ENCODE peak calls at places on chromosomes 2 and 18, in four cellular contexts. One of them, this sample, is unnamed.
A peak's percentile ranks its signal among the peaks of the same experiment; 100 is the strongest.

GRCh38 chr2:25068193-25068592 is 26.3 kb downstream of the EFR3B start:
- DNase-seq in tibial nerve: no peak
- DNase-seq in GM12878: no peak
- DNase-seq in A549: no peak
- DNase-seq in this sample: no peak

GRCh38 chr2:85938456-85938855 is 49.7 kb upstream of the ST3GAL5 start:
- DNase-seq in tibial nerve: no peak
- DNase-seq in GM12878: no peak
- DNase-seq in A549: no peak
- DNase-seq in this sample: no peak

GRCh38 chr2:160365691-160366367 is 127.8 kb downstream of the RBMS1 start:
- DNase-seq in tibial nerve: peak; percentile 71
- DNase-seq in GM12878: no peak
- DNase-seq in A549: no peak
- DNase-seq in this sample: peak; percentile 45

GRCh38 chr2:217289909-217290283 is 430.0 kb upstream of the TNP1 start:
- DNase-seq in tibial nerve: no peak
- DNase-seq in GM12878: no peak
- DNase-seq in A549: no peak
- DNase-seq in this sample: no peak

GRCh38 chr2:21413082-21413481 is 289.3 kb downstream of the TDRD15 start:
- DNase-seq in tibial nerve: no peak
- DNase-seq in GM12878: no peak
- DNase-seq in A549: no peak
- DNase-seq in this sample: no peak

GRCh38 chr2:113012436-113013335 is 7.4 kb downstream of the IL36A start:
- DNase-seq in tibial nerve: no peak
- DNase-seq in GM12878: no peak
- DNase-seq in A549: peak; percentile 85
- DNase-seq in this sample: no peak

GRCh38 chr2:28292491-28292890 is 100.2 kb upstream of the FOSL2 start:
- DNase-seq in tibial nerve: no peak
- DNase-seq in GM12878: no peak
- DNase-seq in A549: no peak
- DNase-seq in this sample: no peak

GRCh38 chr2:58540680-58541079 is 299.6 kb upstream of the FANCL start:
- DNase-seq in tibial nerve: no peak
- DNase-seq in GM12878: no peak
- DNase-seq in A549: no peak
- DNase-seq in this sample: no peak

GRCh38 chr18:21448301-21448700 is 152.2 kb downstream of the ESCO1 start:
- DNase-seq in tibial nerve: no peak
- DNase-seq in GM12878: no peak
- DNase-seq in A549: no peak
- DNase-seq in this sample: no peak

GRCh38 chr2:181574321-181574720 is 82.6 kb downstream of the CERKL start:
- DNase-seq in tibial nerve: no peak
- DNase-seq in GM12878: no peak
- DNase-seq in A549: no peak
- DNase-seq in this sample: no peak

GRCh38 chr2:100535850-100536249 is 26.9 kb upstream of the PDCL3 start:
- DNase-seq in tibial nerve: no peak
- DNase-seq in GM12878: no peak
- DNase-seq in A549: no peak
- DNase-seq in this sample: no peak

GRCh38 chr18:45164551-45164950 is 450.7 kb upstream of the SLC14A2 start:
- DNase-seq in tibial nerve: no peak
- DNase-seq in GM12878: no peak
- DNase-seq in A549: no peak
- DNase-seq in this sample: no peak

GRCh38 chr2:106282816-106283215 is 88.7 kb upstream of the UXS1 start:
- DNase-seq in tibial nerve: no peak
- DNase-seq in GM12878: no peak
- DNase-seq in A549: no peak
- DNase-seq in this sample: no peak

GRCh38 chr2:223950448-223951347 is 5.6 kb upstream of the WDFY1 start:
- DNase-seq in tibial nerve: no peak
- DNase-seq in GM12878: no peak
- DNase-seq in A549: no peak
- DNase-seq in this sample: no peak

GRCh38 chr18:35713545-35713944 is 132.0 kb downstream of the GALNT1 start:
- DNase-seq in tibial nerve: no peak
- DNase-seq in GM12878: no peak
- DNase-seq in A549: no peak
- DNase-seq in this sample: no peak

GRCh38 chr2:208820289-208820688 is 413.7 kb downstream of the PTH2R start:
- DNase-seq in tibial nerve: no peak
- DNase-seq in GM12878: no peak
- DNase-seq in A549: peak; percentile 12
- DNase-seq in this sample: no peak

GRCh38 chr2:96739051-96739632 is 722 bp downstream of the LMAN2L start:
- DNase-seq in tibial nerve: no peak
- DNase-seq in GM12878: no peak
- DNase-seq in A549: no peak
- DNase-seq in this sample: no peak

GRCh38 chr2:210215120-210215519 is 10.1 kb downstream of the ACADL start:
- DNase-seq in tibial nerve: no peak
- DNase-seq in GM12878: no peak
- DNase-seq in A549: no peak
- DNase-seq in this sample: no peak

GRCh38 chr18:62999392-62999791 is 284.1 kb downstream of the PHLPP1 start:
- DNase-seq in tibial nerve: peak; percentile 79
- DNase-seq in GM12878: no peak
- DNase-seq in A549: peak; percentile 9
- DNase-seq in this sample: peak; percentile 90
- TF ChIP-seq EP300 in tibial nerve: peak; percentile 87
- TF ChIP-seq EP300 in GM12878: no peak
- TF ChIP-seq EP300 in A549: no peak
- TF ChIP-seq EP300 in this sample: no peak

GRCh38 chr2:203934711-203935438 is 1.7 kb upstream of the ICOS start:
- DNase-seq in tibial nerve: no peak
- DNase-seq in GM12878: no peak
- DNase-seq in A549: no peak
- DNase-seq in this sample: no peak

GRCh38 chr2:203935568-203935967 is 995 bp upstream of the ICOS start:
- DNase-seq in tibial nerve: no peak
- DNase-seq in GM12878: no peak
- DNase-seq in A549: no peak
- DNase-seq in this sample: no peak

GRCh38 chr2:203936535-203936934 is at the start of gene ICOS:
- DNase-seq in tibial nerve: no peak
- DNase-seq in GM12878: no peak
- DNase-seq in A549: no peak
- DNase-seq in this sample: no peak

GRCh38 chr2:203934006-203934632 is 2.4 kb upstream of the ICOS start:
- DNase-seq in tibial nerve: no peak
- DNase-seq in GM12878: no peak
- DNase-seq in A549: no peak
- DNase-seq in this sample: no peak

GRCh38 chr2:203936949-203937348 is 386 bp downstream of the ICOS start:
- DNase-seq in tibial nerve: no peak
- DNase-seq in GM12878: no peak
- DNase-seq in A549: no peak
- DNase-seq in this sample: no peak
- H3K4me3 ChIP-seq in tibial nerve: no peak overlapping the region
- H3K4me3 ChIP-seq in GM12878: no peak overlapping the region
- H3K4me3 ChIP-seq in A549: no peak overlapping the region
- H3K4me3 ChIP-seq in this sample: no peak overlapping the region

GRCh38 chr18:74497308-74497640 is 1.1 kb downstream of the CNDP2 start:
- DNase-seq in tibial nerve: no peak
- DNase-seq in GM12878: no peak
- DNase-seq in A549: no peak
- DNase-seq in this sample: no peak

GRCh38 chr18:74494514-74494913 is 1.6 kb upstream of the CNDP2 start:
- DNase-seq in tibial nerve: no peak
- DNase-seq in GM12878: no peak
- DNase-seq in A549: no peak
- DNase-seq in this sample: no peak

GRCh38 chr18:74496508-74497307 is 545 bp downstream of the CNDP2 start:
- DNase-seq in tibial nerve: peak; percentile 13
- DNase-seq in GM12878: no peak
- DNase-seq in A549: peak; percentile 51
- DNase-seq in this sample: no peak

GRCh38 chr18:74497778-74498177 is 1.6 kb downstream of the CNDP2 start:
- DNase-seq in tibial nerve: no peak
- DNase-seq in GM12878: no peak
- DNase-seq in A549: no peak
- DNase-seq in this sample: no peak

GRCh38 chr18:74495581-74496507 is at the start of gene CNDP2:
- DNase-seq in tibial nerve: peak; percentile 100
- DNase-seq in GM12878: peak; percentile 96
- DNase-seq in A549: peak; percentile 97
- DNase-seq in this sample: peak; percentile 100
- TF ChIP-seq EP300 in tibial nerve: peak; percentile 92
- TF ChIP-seq EP300 in GM12878: no peak
- TF ChIP-seq EP300 in A549: no peak
- TF ChIP-seq EP300 in this sample: peak; percentile 11

DNA sequence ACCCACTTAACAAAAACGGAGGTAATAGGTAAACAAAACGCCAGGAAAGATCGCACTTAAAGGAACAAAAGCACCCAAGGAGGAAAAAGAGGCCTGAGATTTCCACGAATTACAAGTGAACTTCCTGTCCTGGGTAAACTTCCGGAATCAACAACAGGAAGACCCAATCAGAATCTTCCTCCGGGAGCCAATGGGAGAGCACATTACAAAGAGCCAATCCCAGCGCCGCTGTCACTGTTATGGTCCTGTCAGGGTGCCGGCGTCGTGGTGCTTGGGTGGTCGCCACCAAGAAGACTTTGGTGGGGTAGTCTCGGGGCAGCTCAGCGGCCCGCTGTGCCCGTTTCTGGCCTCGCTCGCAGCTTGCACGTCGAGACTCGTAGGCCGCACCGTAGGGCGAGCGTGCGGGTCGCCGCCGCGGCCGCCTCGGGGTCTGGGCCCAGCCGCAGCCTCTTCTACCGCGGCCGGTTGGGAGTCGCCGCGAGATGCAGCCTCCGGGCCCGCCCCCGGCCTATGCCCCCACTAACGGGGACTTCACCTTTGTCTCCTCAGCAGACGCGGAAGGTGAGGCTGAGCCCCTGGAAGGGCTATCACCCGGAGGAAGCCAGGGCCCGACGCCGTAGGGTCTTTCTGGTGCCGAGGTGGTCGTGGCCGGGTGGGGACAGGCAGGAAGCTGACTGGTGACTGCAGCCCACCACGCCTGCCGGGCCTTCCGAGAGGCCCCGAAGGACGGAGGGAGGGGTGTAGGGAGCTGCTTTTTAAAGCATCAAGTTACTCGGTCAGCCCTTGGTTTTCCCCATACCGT is at the start of gene YIPF4:
- DNase-seq in tibial nerve: peak; percentile 98
- DNase-seq in GM12878: peak; percentile 90
- DNase-seq in A549: peak; percentile 95
- DNase-seq in this sample: peak; percentile 80
- H3K4me3 ChIP-seq in tibial nerve: peak within 1 kb of the TSS; percentile 93
- H3K4me3 ChIP-seq in GM12878: peak within 1 kb of the TSS; percentile 87
- H3K4me3 ChIP-seq in A549: peak within 1 kb of the TSS; percentile 94
- H3K4me3 ChIP-seq in this sample: peak within 1 kb of the TSS; percentile 98

DNA sequence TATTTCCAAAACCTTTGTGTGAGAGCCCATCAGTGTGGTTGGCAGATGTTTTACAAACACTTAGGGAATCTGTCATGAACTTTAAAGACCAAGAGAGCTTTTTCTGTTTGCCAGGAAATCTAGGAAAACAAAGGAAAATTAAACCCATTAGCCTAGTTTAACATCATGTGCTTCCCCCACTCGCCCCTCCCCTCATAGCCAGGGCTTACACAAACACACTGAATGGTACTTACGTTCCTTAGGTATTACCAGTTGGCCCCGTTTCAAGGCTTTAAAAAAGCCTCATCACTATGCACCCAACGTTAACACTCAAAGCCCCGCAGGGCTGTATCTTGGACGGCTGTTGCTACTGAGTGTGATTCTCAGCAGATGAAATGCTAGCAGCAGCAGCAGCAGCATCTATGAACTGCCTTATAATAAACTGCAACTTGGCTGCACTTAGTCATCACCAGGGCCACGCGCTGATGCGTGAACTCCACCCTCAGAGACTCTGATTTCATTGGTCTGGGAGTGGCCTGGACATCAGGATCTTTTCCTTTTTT is 20.1 kb upstream of the TTC39C start:
- DNase-seq in tibial nerve: peak; percentile 21
- DNase-seq in GM12878: no peak
- DNase-seq in A549: peak; percentile 44
- DNase-seq in this sample: peak; percentile 42
- TF ChIP-seq EP300 in tibial nerve: peak; percentile 11
- TF ChIP-seq EP300 in GM12878: no peak
- TF ChIP-seq EP300 in A549: no peak
- TF ChIP-seq EP300 in this sample: no peak

GRCh38 chr2:26298286-26298637 is 47.7 kb upstream of the SELENOI start:
- DNase-seq in tibial nerve: no peak
- DNase-seq in GM12878: no peak
- DNase-seq in A549: no peak
- DNase-seq in this sample: no peak

GRCh38 chr2:26298638-26299393 is 47.1 kb upstream of the SELENOI start:
- DNase-seq in tibial nerve: peak; percentile 45
- DNase-seq in GM12878: peak; percentile 9
- DNase-seq in A549: no peak
- DNase-seq in this sample: peak; percentile 48

GRCh38 chr2:26299488-26300092 is 46.4 kb upstream of the SELENOI start:
- DNase-seq in tibial nerve: peak; percentile 20
- DNase-seq in GM12878: peak; percentile 12
- DNase-seq in A549: no peak
- DNase-seq in this sample: peak; percentile 48

GRCh38 chr2:26302846-26303245 is 43.1 kb upstream of the SELENOI start:
- DNase-seq in tibial nerve: no peak
- DNase-seq in GM12878: no peak
- DNase-seq in A549: no peak
- DNase-seq in this sample: no peak

GRCh38 chr2:26300234-26300641 is 45.7 kb upstream of the SELENOI start:
- DNase-seq in tibial nerve: peak; percentile 13
- DNase-seq in GM12878: no peak
- DNase-seq in A549: no peak
- DNase-seq in this sample: no peak
- H3K4me3 ChIP-seq in tibial nerve: peak overlapping the region; percentile 63
- H3K4me3 ChIP-seq in GM12878: no peak overlapping the region
- H3K4me3 ChIP-seq in A549: no peak overlapping the region
- H3K4me3 ChIP-seq in this sample: peak overlapping the region; percentile 52

DNA sequence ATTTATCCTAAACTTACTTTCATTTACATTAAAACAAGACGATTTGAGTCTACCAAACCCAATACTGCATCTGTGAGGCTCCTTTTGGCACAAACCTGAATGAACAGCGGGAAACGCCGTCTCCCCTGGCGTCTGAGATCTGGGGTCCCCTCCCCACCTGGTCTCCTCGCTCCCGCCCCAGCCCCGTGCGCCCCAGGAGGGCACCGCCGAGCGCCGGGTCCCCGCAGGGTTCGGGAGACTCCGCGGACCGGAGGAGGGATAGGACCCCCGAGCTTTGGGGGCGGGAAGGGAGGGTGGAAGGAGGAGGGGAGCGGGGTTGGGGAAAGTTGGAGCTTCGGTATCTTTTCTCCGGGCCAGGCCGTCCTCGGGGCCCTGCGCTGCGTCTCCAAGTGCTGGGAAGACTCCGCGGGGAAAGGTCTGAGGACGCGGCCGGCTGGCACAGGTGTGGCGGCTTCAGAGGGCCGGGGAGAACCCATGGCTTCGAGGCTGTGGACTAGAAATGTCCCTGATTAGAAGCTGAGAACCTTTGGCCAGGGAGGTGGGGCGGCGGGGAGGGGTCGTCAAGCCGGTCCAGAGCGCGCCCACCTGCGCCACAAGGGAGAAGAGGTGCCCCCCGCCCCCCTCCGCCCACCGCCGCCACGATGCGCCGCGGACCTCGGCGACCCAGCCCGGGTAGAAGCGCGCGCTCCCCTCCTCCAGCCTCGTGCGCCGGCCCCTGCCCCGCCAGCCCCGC is 589 bp upstream of the SNTG2 start:
- DNase-seq in tibial nerve: peak; percentile 4
- DNase-seq in GM12878: no peak
- DNase-seq in A549: no peak
- DNase-seq in this sample: no peak
- TF ChIP-seq EP300 in tibial nerve: no peak
- TF ChIP-seq EP300 in GM12878: no peak
- TF ChIP-seq EP300 in A549: no peak
- TF ChIP-seq EP300 in this sample: no peak

This sample was measured in ovary.